ENCODE peak calls at places on chromosomes 13 and 19, in nine cellular contexts. F, D, P, V, C, K, S, J and N are unnamed samples.
A peak's percentile ranks its signal among the peaks of the same experiment; 100 is the strongest.

GRCh38 chr19:38721496-38721895 is 22.8 kb downstream of the CAPN12 start:
- DNase-seq in P (no peak), C (no peak), J (no peak), V (no peak), F (no peak), K (no peak), D (no peak), S (no peak), N (no peak)

GRCh38 chr19:19508217-19508616 is 7.1 kb downstream of the TSSK6 start:
- DNase-seq in P (no peak), F (no peak), S (no peak), J (no peak), C (no peak), D (no peak), K (no peak), V (no peak), N (no peak)

GRCh38 chr19:12913011-12913561 is 6.0 kb downstream of the SYCE2 start:
- DNase-seq in K (peak; percentile 87), V (peak; percentile 77), C (peak; percentile 79), P (no peak), F (no peak), J (peak; percentile 89), S (no peak), D (peak; percentile 40), N (peak; percentile 66)

GRCh38 chr13:35499131-35500051 is 22.9 kb upstream of the MAB21L1 start:
- DNase-seq in F (no peak), K (no peak), P (no peak), J (no peak), D (no peak), C (no peak), V (no peak), S (no peak), N (no peak)

GRCh38 chr19:29667941-29668340 is 2.7 kb downstream of the PLEKHF1 start:
- DNase-seq in F (no peak), P (peak; percentile 66), D (no peak), K (no peak), J (no peak), V (no peak), S (peak; percentile 64), C (no peak), N (peak; percentile 56)

GRCh38 chr13:42696191-42696590 is 85.2 kb upstream of the FAM216B start:
- DNase-seq in C (no peak), V (no peak), P (no peak), K (no peak), F (no peak), D (no peak), J (no peak), S (no peak), N (no peak)

GRCh38 chr13:110812111-110812868 is 98.8 kb downstream of the ING1 start:
- DNase-seq in C (no peak), D (no peak), K (no peak), P (no peak), V (no peak), J (no peak), F (no peak), S (no peak), N (no peak)

GRCh38 chr19:45630463-45630862 is 8.7 kb downstream of the EML2 start:
- DNase-seq in J (no peak), D (no peak), F (no peak), S (no peak), C (no peak), P (no peak), V (no peak), K (no peak), N (no peak)

GRCh38 chr19:34184880-34185491 is 12.7 kb downstream of the LSM14A start:
- DNase-seq in D (no peak), V (no peak), C (no peak), S (no peak), P (no peak), K (no peak), J (no peak), F (no peak), N (no peak)

GRCh38 chr13:67231481-67231940 is 1.4 kb upstream of the PCDH9 start:
- DNase-seq in D (no peak), J (no peak), P (no peak), C (no peak), S (peak; percentile 19), V (no peak), F (no peak), K (no peak), N (no peak)
- H3K4me3 ChIP-seq in D (peak overlapping the region; percentile 73), J (peak overlapping the region; percentile 73), P (peak overlapping the region; percentile 50), C (peak overlapping the region; percentile 63), S (peak overlapping the region; percentile 90), V (peak overlapping the region; percentile 91), F (peak overlapping the region; percentile 92), K (no peak overlapping the region), N (peak overlapping the region; percentile 73)

GRCh38 chr19:7704280-7705060 is 2.5 kb upstream of the FCER2 start:
- DNase-seq in J (no peak), D (no peak), C (no peak), S (no peak), V (no peak), P (no peak), F (no peak), K (no peak), N (no peak)

GRCh38 chr19:7705387-7706187 is 3.7 kb upstream of the FCER2 start:
- DNase-seq in S (peak; percentile 71), P (peak; percentile 84), J (no peak), C (peak; percentile 91), K (peak; percentile 24), V (no peak), F (no peak), D (peak; percentile 40), N (peak; percentile 72)

GRCh38 chr19:7703332-7703731 is 1.4 kb upstream of the FCER2 start:
- DNase-seq in F (no peak), K (peak; percentile 12), P (no peak), J (no peak), C (no peak), V (no peak), D (no peak), S (no peak), N (no peak)

GRCh38 chr19:7706662-7707454 is 4.9 kb upstream of the FCER2 start:
- DNase-seq in J (no peak), P (no peak), S (peak; percentile 25), D (no peak), V (no peak), F (no peak), K (no peak), C (no peak), N (no peak)

GRCh38 chr19:7706188-7706530 is 4.2 kb upstream of the FCER2 start:
- DNase-seq in D (no peak), K (no peak), J (no peak), S (no peak), C (no peak), F (no peak), V (no peak), P (no peak), N (no peak)
- H3K4me1 ChIP-seq in D (no peaks in the 10 kb centered on the region), K (no peaks in the 10 kb centered on the region), J (no peaks in the 10 kb centered on the region), S (peaks cover 74% of the 10 kb centered on the region), C (no peaks in the 10 kb centered on the region), F (no peaks in the 10 kb centered on the region), V (no peaks in the 10 kb centered on the region), P (peaks cover 38% of the 10 kb centered on the region), N (no peaks in the 10 kb centered on the region)

DNA sequence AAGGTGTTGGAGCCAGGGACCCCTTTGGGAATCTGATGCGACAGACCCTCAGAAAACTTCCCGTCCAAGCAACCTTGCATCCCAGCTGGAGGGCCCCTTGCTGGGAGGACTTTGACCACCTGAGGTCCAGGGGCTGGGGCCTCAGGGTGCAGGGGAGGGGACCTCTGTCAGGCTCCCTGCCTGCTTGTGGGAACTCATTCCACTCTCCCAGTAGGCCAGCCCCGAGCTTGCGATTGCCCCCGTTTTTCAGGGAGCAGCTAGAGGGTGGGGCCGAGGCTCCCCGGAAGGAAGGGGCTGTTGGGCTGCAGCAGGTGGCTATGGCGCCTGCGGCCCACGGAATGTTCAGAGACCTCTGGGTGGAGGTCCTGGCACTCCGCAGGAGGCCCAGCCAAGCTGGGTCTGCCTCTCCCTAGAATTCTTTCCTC is 2.8 kb downstream of the GNA11 start:
- DNase-seq in C (no peak), P (no peak), K (no peak), J (no peak), F (no peak), D (no peak), S (no peak), V (no peak), N (peak; percentile 26)
- H3K4me3 ChIP-seq in C (peak overlapping the region; percentile 70), P (no peak overlapping the region), K (no peak overlapping the region), J (no peak overlapping the region), F (peak overlapping the region; percentile 91), D (peak overlapping the region; percentile 96), S (no peak overlapping the region), V (no peak overlapping the region), N (peak overlapping the region; percentile 97)

DNA sequence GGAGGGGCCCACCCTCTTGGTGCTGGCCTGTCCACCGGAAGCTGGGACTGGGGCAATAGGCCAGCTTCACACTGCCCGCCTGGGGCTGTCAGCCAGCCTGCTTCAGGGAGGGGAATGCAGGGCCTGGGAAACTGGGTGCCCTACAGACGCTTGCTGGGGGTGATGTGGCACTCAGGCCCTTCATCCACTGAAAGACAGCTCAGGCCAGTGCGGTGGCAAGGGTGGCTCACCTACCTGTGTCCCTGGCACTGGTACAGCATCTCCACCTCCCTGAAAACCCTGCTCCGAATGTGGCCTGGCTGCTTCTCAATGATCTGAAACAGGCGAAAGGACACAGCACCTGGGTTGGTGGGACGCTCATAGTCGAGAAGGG is 7.8 kb downstream of the MKNK2 start:
- DNase-seq in S (no peak), V (no peak), P (no peak), F (no peak), C (peak; percentile 69), J (no peak), D (no peak), K (no peak), N (no peak)
- H3K4me1 ChIP-seq in S (peaks cover 43% of the 10 kb centered on the region), V (peaks cover 23% of the 10 kb centered on the region), P (peaks cover 62% of the 10 kb centered on the region), F (peaks cover 73% of the 10 kb centered on the region), C (peaks cover 44% of the 10 kb centered on the region), J (peaks cover 11% of the 10 kb centered on the region), D (peaks cover 29% of the 10 kb centered on the region), K (peaks cover 84% of the 10 kb centered on the region), N (peaks cover 73% of the 10 kb centered on the region)

GRCh38 chr13:73061478-73062275 is 2.9 kb downstream of the KLF5 start:
- DNase-seq in J (no peak), K (no peak), D (peak; percentile 60), C (peak; percentile 54), P (no peak), V (no peak), F (no peak), S (no peak), N (no peak)
- H3K4me3 ChIP-seq in J (no peak overlapping the region), K (no peak overlapping the region), D (peak overlapping the region; percentile 77), C (peak overlapping the region; percentile 73), P (no peak overlapping the region), V (no peak overlapping the region), F (no peak overlapping the region), S (no peak overlapping the region), N (peak overlapping the region; percentile 78)

DNA sequence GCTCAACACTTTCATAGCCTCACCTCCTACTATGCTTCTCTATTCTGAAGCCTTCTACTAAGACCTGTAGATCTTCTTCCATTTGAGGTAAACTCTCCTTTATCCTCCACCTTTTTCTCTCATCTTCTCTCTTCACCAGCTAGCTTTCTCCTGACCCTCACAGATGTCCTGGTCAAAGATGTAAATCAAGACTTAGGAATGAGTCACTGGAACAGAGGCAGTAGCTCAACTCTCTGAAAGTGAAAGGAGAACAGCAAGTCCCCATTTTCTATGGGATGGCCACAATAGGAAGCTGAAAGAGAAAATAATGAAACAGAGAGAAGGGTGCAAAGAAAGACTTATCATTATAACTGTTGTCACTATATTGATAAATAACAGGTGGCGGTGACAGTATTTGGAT is 86.1 kb upstream of the DOCK9 start:
- DNase-seq in C (no peak), D (no peak), J (no peak), P (no peak), S (no peak), F (no peak), V (no peak), K (no peak), N (no peak)
- H3K4me1 ChIP-seq in C (peaks cover 4% of the 10 kb centered on the region), D (no peaks in the 10 kb centered on the region), J (peaks cover 15% of the 10 kb centered on the region), P (peaks cover 64% of the 10 kb centered on the region), S (peaks cover 14% of the 10 kb centered on the region), F (peaks cover 15% of the 10 kb centered on the region), V (no peaks in the 10 kb centered on the region), K (peaks cover 17% of the 10 kb centered on the region), N (peaks cover 53% of the 10 kb centered on the region)